ENCODE peak calls at places on chromosomes 13 and 19, in six cellular contexts. K is gastrocnemius medialis, Q is hippocampal formation, P is natural killer cell, F is GM03348, M is adrenal gland. X is an unnamed sample.
A peak's percentile ranks its signal among the peaks of the same experiment; 100 is the strongest.

GRCh38 chr13:34308725-34309124 is 490.8 kb downstream of the RFC3 start:
- DNase-seq in F (peak; percentile 48), M (no peak), Q (no peak), K (no peak), P (no peak), X (no peak)

GRCh38 chr13:56869671-56870070 is 271.0 kb upstream of the PRR20A start:
- DNase-seq in M (no peak), K (no peak), P (no peak), Q (no peak), F (no peak), X (no peak)

GRCh38 chr13:113209336-113209879 is at the start of gene CUL4A:
- DNase-seq in K (peak; percentile 79), M (peak; percentile 77), F (peak; percentile 96), Q (peak; percentile 56), P (peak; percentile 60), X (no peak)

GRCh38 chr19:30895946-30896345 is 453.3 kb downstream of the TSHZ3 start:
- DNase-seq in Q (no peak), M (no peak), F (no peak), P (no peak), K (no peak), X (no peak)

GRCh38 chr19:14472202-14472961 is 2.8 kb downstream of the PTGER1 start:
- DNase-seq in F (peak; percentile 92), Q (no peak), P (peak; percentile 90), K (no peak), M (peak; percentile 65), X (no peak)

GRCh38 chr19:15249912-15250634 is 17.8 kb upstream of the EPHX3 start:
- DNase-seq in P (no peak), M (peak; percentile 51), K (peak; percentile 55), F (peak; percentile 88), Q (no peak), X (no peak)

GRCh38 chr13:101397742-101398141 is 18.6 kb downstream of the NALCN start:
- DNase-seq in F (peak; percentile 73), P (no peak), M (no peak), Q (no peak), K (no peak), X (no peak)

GRCh38 chr13:111515648-111516047 is 195.2 kb downstream of the TEX29 start:
- DNase-seq in Q (no peak), P (no peak), K (no peak), M (no peak), F (no peak), X (no peak)

GRCh38 chr13:98285852-98286594 is 109.0 kb upstream of the RNF113B start:
- DNase-seq in P (no peak), Q (no peak), F (no peak), M (no peak), K (no peak), X (no peak)

GRCh38 chr19:7337380-7338194 is 11.2 kb upstream of the ARHGEF18 start:
- DNase-seq in P (no peak), F (no peak), M (no peak), K (no peak), Q (no peak), X (peak; percentile 98)

GRCh38 chr19:13881692-13882418 is 4.9 kb downstream of the NANOS3 start:
- DNase-seq in Q (no peak), M (no peak), P (peak; percentile 35), F (peak; percentile 73), K (no peak), X (no peak)

GRCh38 chr13:43574601-43575000 is 212.2 kb downstream of the ENOX1 start:
- DNase-seq in M (no peak), F (no peak), P (no peak), Q (no peak), K (no peak), X (no peak)

GRCh38 chr19:20321139-20321656 is 154.2 kb downstream of the ZNF486 start:
- DNase-seq in Q (no peak), F (no peak), M (no peak), K (no peak), P (no peak), X (no peak)

GRCh38 chr13:33353210-33353609 is 67.7 kb upstream of the STARD13 start:
- DNase-seq in K (peak; percentile 73), P (no peak), Q (no peak), F (no peak), M (peak; percentile 68), X (no peak)

GRCh38 chr19:48190288-48191284 is 20.1 kb downstream of the ZSWIM9 start:
- DNase-seq in Q (peak; percentile 61), F (peak; percentile 35), P (peak; percentile 34), M (peak; percentile 75), K (no peak), X (peak; percentile 84)

GRCh38 chr19:6212403-6213265 is 67.1 kb downstream of the MLLT1 start:
- DNase-seq in M (peak; percentile 15), F (no peak), K (peak; percentile 9), Q (no peak), P (no peak), X (no peak)

GRCh38 chr19:11355160-11356073 is at the start of gene PLPPR2:
- DNase-seq in Q (peak; percentile 72), M (peak; percentile 93), K (peak; percentile 87), P (peak; percentile 92), F (peak; percentile 97), X (peak; percentile 36)

GRCh38 chr13:113967206-113967720 is 6.6 kb downstream of the C13orf46 start:
- DNase-seq in P (no peak), K (no peak), F (no peak), M (no peak), Q (no peak), X (no peak)

GRCh38 chr19:4049432-4049831 is 17.3 kb downstream of the ZBTB7A start:
- DNase-seq in Q (no peak), F (no peak), M (no peak), P (no peak), K (peak; percentile 87), X (no peak)

GRCh38 chr13:50910483-50910805 is 853 bp downstream of the RNASEH2B start:
- DNase-seq in P (no peak), F (peak; percentile 61), K (no peak), M (peak; percentile 48), Q (no peak), X (no peak)

GRCh38 chr19:48900477-48901452 is 653 bp downstream of the NUCB1 start:
- DNase-seq in P (no peak), Q (no peak), F (peak; percentile 57), M (no peak), K (no peak), X (no peak)

GRCh38 chr19:45716314-45717130 is 14.2 kb downstream of the FBXO46 start:
- DNase-seq in F (peak; percentile 26), K (peak; percentile 31), Q (no peak), M (no peak), P (no peak), X (no peak)

GRCh38 chr13:99610702-99611289 is 109.5 kb downstream of the TM9SF2 start:
- DNase-seq in P (no peak), F (no peak), M (no peak), Q (no peak), K (no peak), X (no peak)

GRCh38 chr19:40143612-40144011 is 47.6 kb upstream of the MAP3K10 start:
- DNase-seq in K (no peak), Q (peak; percentile 5), F (peak; percentile 15), M (no peak), P (no peak), X (peak; percentile 74)

GRCh38 chr19:21483589-21484170 is 21.7 kb upstream of the ZNF429 start:
- DNase-seq in P (peak; percentile 42), K (peak; percentile 40), M (peak; percentile 61), F (no peak), Q (no peak), X (no peak)

GRCh38 chr13:93364166-93364565 is 137.6 kb downstream of the GPC6 start:
- DNase-seq in Q (no peak), M (no peak), P (no peak), K (no peak), F (no peak), X (no peak)

GRCh38 chr13:49938274-49938673 is 2.1 kb upstream of the SPRYD7 start:
- DNase-seq in P (no peak), Q (no peak), F (no peak), K (no peak), M (no peak), X (no peak)

GRCh38 chr13:24254151-24254810 is 55.1 kb upstream of the C1QTNF9 start:
- DNase-seq in P (peak; percentile 55), M (no peak), Q (no peak), K (no peak), F (no peak), X (no peak)

GRCh38 chr19:31356587-31357314 is 7.5 kb upstream of the TSHZ3 start:
- DNase-seq in Q (no peak), M (no peak), F (no peak), K (no peak), P (peak; percentile 59), X (no peak)

X was measured in GM12864.